ENCODE peak calls at places on chromosomes 4 and X, in four cellular contexts. One of them, this sample, is unnamed.

GRCh38 chrX:115892787-115893671 is 277.5 kb upstream of the AGTR2 start:
- DNase-seq in GM23248: peak; percentile 17
- DNase-seq in progenitor cell of endocrine pancreas: no peak
- DNase-seq in H7: peak; percentile 85
- DNase-seq in this sample: peak; percentile 93

GRCh38 chr4:85543832-85544231 is 68.9 kb downstream of the ARHGAP24 start:
- DNase-seq in H7: peak; percentile 23
- DNase-seq in GM23248: peak; percentile 70
- DNase-seq in progenitor cell of endocrine pancreas: no peak
- DNase-seq in this sample: peak; percentile 82

GRCh38 chr4:123826896-123827295 is 430.3 kb downstream of the SPRY1 start:
- DNase-seq in GM23248: peak; percentile 59
- DNase-seq in H7: no peak
- DNase-seq in progenitor cell of endocrine pancreas: no peak
- DNase-seq in this sample: no peak

GRCh38 chr4:163367651-163368050 is 24.0 kb downstream of the NPY5R start:
- DNase-seq in GM23248: peak; percentile 2
- DNase-seq in progenitor cell of endocrine pancreas: no peak
- DNase-seq in H7: no peak
- DNase-seq in this sample: no peak

GRCh38 chrX:31036895-31037294 is 34.9 kb downstream of the FTHL17 start:
- DNase-seq in progenitor cell of endocrine pancreas: no peak
- DNase-seq in GM23248: peak; percentile 65
- DNase-seq in H7: peak; percentile 48
- DNase-seq in this sample: no peak

GRCh38 chrX:153537526-153538295 is 20.3 kb downstream of the ATP2B3 start:
- DNase-seq in GM23248: no peak
- DNase-seq in H7: no peak
- DNase-seq in progenitor cell of endocrine pancreas: no peak
- DNase-seq in this sample: no peak

GRCh38 chr4:40915318-40916217 is 165.8 kb downstream of the NSUN7 start:
- DNase-seq in progenitor cell of endocrine pancreas: no peak
- DNase-seq in H7: no peak
- DNase-seq in GM23248: peak; percentile 83
- DNase-seq in this sample: peak; percentile 92

GRCh38 chrX:19571708-19572107 is 56.4 kb upstream of the MAP3K15 start:
- DNase-seq in H7: no peak
- DNase-seq in progenitor cell of endocrine pancreas: no peak
- DNase-seq in GM23248: no peak
- DNase-seq in this sample: no peak

GRCh38 chr4:2789801-2790582 is 2.9 kb upstream of the SH3BP2 start:
- DNase-seq in progenitor cell of endocrine pancreas: no peak
- DNase-seq in GM23248: no peak
- DNase-seq in H7: no peak
- DNase-seq in this sample: peak; percentile 67

GRCh38 chrX:153725832-153726285 is 1.2 kb downstream of the ABCD1 start:
- DNase-seq in progenitor cell of endocrine pancreas: no peak
- DNase-seq in GM23248: peak; percentile 36
- DNase-seq in H7: peak; percentile 37
- DNase-seq in this sample: no peak

GRCh38 chr4:139761461-139761860 is 95.8 kb downstream of the MGST2 start:
- DNase-seq in GM23248: peak; percentile 58
- DNase-seq in H7: peak; percentile 55
- DNase-seq in progenitor cell of endocrine pancreas: no peak
- DNase-seq in this sample: no peak

GRCh38 chr4:38179690-38180299 is 219.6 kb downstream of the PTTG2 start:
- DNase-seq in GM23248: peak; percentile 73
- DNase-seq in H7: peak; percentile 81
- DNase-seq in progenitor cell of endocrine pancreas: peak; percentile 71
- DNase-seq in this sample: peak; percentile 92

GRCh38 chrX:153925739-153926593 is at the start of gene ARHGAP4:
- DNase-seq in GM23248: no peak
- DNase-seq in H7: peak; percentile 82
- DNase-seq in progenitor cell of endocrine pancreas: no peak
- DNase-seq in this sample: no peak

GRCh38 chr4:32824321-32824720 is 2104.2 kb downstream of the PCDH7 start:
- DNase-seq in H7: no peak
- DNase-seq in GM23248: no peak
- DNase-seq in progenitor cell of endocrine pancreas: no peak
- DNase-seq in this sample: no peak

GRCh38 chrX:79408623-79409322 is 41.6 kb upstream of the ITM2A start:
- DNase-seq in GM23248: no peak
- DNase-seq in progenitor cell of endocrine pancreas: no peak
- DNase-seq in H7: no peak
- DNase-seq in this sample: no peak

GRCh38 chr4:55865228-55865806 is 11.9 kb downstream of the EXOC1 start:
- DNase-seq in progenitor cell of endocrine pancreas: no peak
- DNase-seq in H7: no peak
- DNase-seq in GM23248: peak; percentile 84
- DNase-seq in this sample: no peak

GRCh38 chrX:30577362-30577961 is at the start of gene TASL:
- DNase-seq in H7: no peak
- DNase-seq in GM23248: no peak
- DNase-seq in progenitor cell of endocrine pancreas: no peak
- DNase-seq in this sample: no peak

GRCh38 chr4:15910150-15910945 is 28.2 kb downstream of the FGFBP1 start:
- DNase-seq in progenitor cell of endocrine pancreas: no peak
- DNase-seq in H7: no peak
- DNase-seq in GM23248: no peak
- DNase-seq in this sample: no peak

GRCh38 chr4:66688674-66689073 is 856.6 kb downstream of the CENPC start:
- DNase-seq in H7: no peak
- DNase-seq in GM23248: peak; percentile 1
- DNase-seq in progenitor cell of endocrine pancreas: no peak
- DNase-seq in this sample: peak; percentile 77

GRCh38 chr4:121304843-121305348 is 75.9 kb downstream of the QRFPR start:
- DNase-seq in H7: no peak
- DNase-seq in GM23248: no peak
- DNase-seq in progenitor cell of endocrine pancreas: no peak
- DNase-seq in this sample: no peak

GRCh38 chrX:14607446-14607845 is 78.1 kb downstream of the GLRA2 start:
- DNase-seq in GM23248: no peak
- DNase-seq in progenitor cell of endocrine pancreas: no peak
- DNase-seq in H7: no peak
- DNase-seq in this sample: no peak

GRCh38 chr4:100299441-100299840 is 109.2 kb upstream of the DDIT4L start:
- DNase-seq in progenitor cell of endocrine pancreas: no peak
- DNase-seq in H7: no peak
- DNase-seq in GM23248: peak; percentile 48
- DNase-seq in this sample: no peak

GRCh38 chr4:972651-973424 is 531 bp downstream of the DGKQ start:
- DNase-seq in progenitor cell of endocrine pancreas: no peak
- DNase-seq in GM23248: peak; percentile 64
- DNase-seq in H7: peak; percentile 89
- DNase-seq in this sample: peak; percentile 98

GRCh38 chr4:119317996-119318395 is 3.9 kb downstream of the FABP2 start:
- DNase-seq in H7: no peak
- DNase-seq in progenitor cell of endocrine pancreas: no peak
- DNase-seq in GM23248: no peak
- DNase-seq in this sample: no peak

GRCh38 chr4:19278665-19279064 is 973.0 kb upstream of the SLIT2 start:
- DNase-seq in GM23248: no peak
- DNase-seq in H7: no peak
- DNase-seq in progenitor cell of endocrine pancreas: no peak
- DNase-seq in this sample: no peak

This sample was measured in osteoblast.